ENCODE peak calls at places on chromosomes 6 and 20, in eight cellular contexts. X, U, O, C, M, V, B and F are unnamed samples.

GRCh38 chr6:167669870-167670802 is 156.6 kb upstream of the AFDN start:
- DNase-seq in X (peak), U (no peak), O (no peak), C (no peak), M (no peak), V (no peak), B (no peak), F (no peak)

GRCh38 chr6:3316363-3316762 is 57.6 kb downstream of the PSMG4 start:
- DNase-seq in X (no peak), U (no peak), O (no peak), C (no peak), M (no peak), V (no peak), B (no peak), F (no peak)

GRCh38 chr6:18503588-18504231 is 116.6 kb downstream of the RNF144B start:
- DNase-seq in X (peak), U (peak), O (peak), C (peak), M (peak), V (peak), B (no peak), F (no peak)

GRCh38 chr20:3407426-3408250 is at the start of gene DNAAF9:
- DNase-seq in X (peak), U (no peak), O (peak), C (peak), M (peak), V (peak), B (peak), F (peak)

GRCh38 chr6:73233048-73233447 is 7.8 kb upstream of the KHDC1L start:
- DNase-seq in X (no peak), U (no peak), O (no peak), C (no peak), M (no peak), V (no peak), B (no peak), F (no peak)

GRCh38 chr20:48626938-48627736 is 200.7 kb downstream of the PREX1 start:
- DNase-seq in X (no peak), U (no peak), O (no peak), C (no peak), M (no peak), V (no peak), B (no peak), F (no peak)

GRCh38 chr20:19275630-19276071 is 63.2 kb downstream of the SLC24A3 start:
- DNase-seq in X (no peak), U (no peak), O (peak), C (peak), M (no peak), V (peak), B (no peak), F (no peak)

GRCh38 chr20:8126190-8126589 is 5.9 kb upstream of the PLCB1 start:
- DNase-seq in X (no peak), U (no peak), O (no peak), C (no peak), M (no peak), V (no peak), B (no peak), F (no peak)

GRCh38 chr20:43824699-43825402 is 89.8 kb upstream of the TOX2 start:
- DNase-seq in X (peak), U (no peak), O (no peak), C (no peak), M (peak), V (no peak), B (no peak), F (no peak)

GRCh38 chr6:75094614-75095321 is 111.1 kb downstream of the COL12A1 start:
- DNase-seq in X (no peak), U (no peak), O (no peak), C (no peak), M (peak), V (no peak), B (no peak), F (no peak)

GRCh38 chr6:326896-327537 is 34.7 kb downstream of the DUSP22 start:
- DNase-seq in X (no peak), U (no peak), O (no peak), C (no peak), M (no peak), V (no peak), B (no peak), F (peak)

GRCh38 chr20:2130668-2131067 is 29.0 kb downstream of the STK35 start:
- DNase-seq in X (no peak), U (no peak), O (no peak), C (no peak), M (no peak), V (no peak), B (no peak), F (no peak)

GRCh38 chr6:122696079-122696478 is 83.4 kb upstream of the FABP7 start:
- DNase-seq in X (no peak), U (no peak), O (no peak), C (no peak), M (peak), V (no peak), B (no peak), F (no peak)

GRCh38 chr6:44053106-44053756 is 74.0 kb downstream of the MRPL14 start:
- DNase-seq in X (no peak), U (no peak), O (no peak), C (no peak), M (no peak), V (no peak), B (no peak), F (no peak)

GRCh38 chr20:36407196-36407733 is 101.1 kb downstream of the DLGAP4 start:
- DNase-seq in X (no peak), U (no peak), O (no peak), C (no peak), M (no peak), V (no peak), B (no peak), F (no peak)

GRCh38 chr6:43235841-43236240 is 6.6 kb upstream of the DNPH1 start:
- DNase-seq in X (no peak), U (no peak), O (no peak), C (no peak), M (no peak), V (no peak), B (no peak), F (no peak)

GRCh38 chr20:1388706-1389483 is 4.0 kb downstream of the FKBP1A start:
- DNase-seq in X (no peak), U (no peak), O (no peak), C (no peak), M (no peak), V (no peak), B (no peak), F (no peak)

GRCh38 chr20:47181056-47181862 is 175.2 kb downstream of the ZMYND8 start:
- DNase-seq in X (no peak), U (no peak), O (no peak), C (no peak), M (peak), V (no peak), B (no peak), F (no peak)

DNA sequence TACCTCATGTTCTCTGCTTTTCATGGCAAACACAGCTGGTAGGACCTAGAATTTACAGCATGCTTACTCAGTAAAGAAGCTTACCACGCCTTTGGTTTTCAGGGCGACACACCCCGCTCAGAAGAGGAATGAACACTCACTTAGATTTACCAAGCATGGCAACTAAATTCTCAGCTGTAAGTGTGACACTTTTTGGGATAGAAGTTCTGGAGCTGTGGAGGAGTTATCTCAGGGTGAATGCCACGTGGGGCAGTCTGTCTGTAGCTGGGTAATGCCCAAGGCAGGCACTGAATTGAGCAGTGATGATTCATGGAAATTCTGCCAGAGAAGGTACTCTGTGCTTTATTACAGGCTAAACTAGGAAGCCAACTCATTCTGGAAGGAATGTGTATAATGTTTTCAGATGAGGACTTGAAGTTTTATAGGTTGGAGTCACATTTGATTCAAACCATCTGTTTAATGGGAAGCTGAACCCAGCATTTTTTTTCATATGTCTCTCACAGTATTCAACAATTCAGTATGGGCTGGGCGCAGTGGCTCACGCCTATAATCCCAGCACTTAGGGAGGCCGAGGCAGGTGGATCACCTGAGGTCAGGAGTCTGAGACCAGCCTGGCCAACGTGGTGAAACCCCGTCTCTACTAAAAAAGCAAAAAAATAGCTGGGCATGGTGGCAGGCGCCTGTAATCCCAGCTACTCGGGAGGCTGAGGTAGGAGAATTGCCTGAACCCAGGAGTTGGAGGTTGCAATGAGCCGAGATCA is 3.5 kb upstream of the PRIM2 start:
- DNase-seq in X (no peak), U (peak), O (no peak), C (peak), M (peak), V (peak), B (no peak), F (no peak)
- TF ChIP-seq CTCF in X (peak), U (peak), O (no peak), C (no peak), M (peak), V (no peak), B (no peak), F (no peak)

GRCh38 chr6:118739976-118740771 is 88.8 kb upstream of the CEP85L start:
- DNase-seq in X (no peak), U (no peak), O (no peak), C (no peak), M (peak), V (no peak), B (no peak), F (no peak)

GRCh38 chr6:118736351-118736750 is 85.0 kb upstream of the CEP85L start:
- DNase-seq in X (no peak), U (no peak), O (no peak), C (no peak), M (no peak), V (no peak), B (no peak), F (no peak)

DNA sequence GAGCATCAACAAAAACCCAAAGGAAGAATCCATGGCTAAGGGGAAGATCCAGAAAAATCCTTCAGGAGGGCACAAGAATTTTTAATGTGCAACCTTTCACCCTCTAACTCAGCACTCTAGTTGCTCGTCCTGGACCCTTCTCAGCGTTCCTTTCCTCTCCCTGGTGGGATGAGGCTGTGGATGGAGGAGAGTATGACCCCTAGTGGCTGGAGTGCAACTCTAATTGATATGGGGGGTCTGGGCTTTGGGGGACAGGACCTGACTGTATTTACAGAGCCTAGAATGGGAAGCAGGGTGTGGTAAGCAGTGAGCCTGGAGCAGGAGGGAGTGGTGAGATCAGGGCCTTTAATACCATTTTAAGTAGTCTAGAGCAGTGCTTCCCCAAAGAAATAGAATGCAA is 83.9 kb upstream of the CEP85L start:
- DNase-seq in X (peak), U (no peak), O (no peak), C (no peak), M (no peak), V (no peak), B (no peak), F (no peak)
- TF ChIP-seq CTCF in X (peak), U (peak), O (peak), C (peak), M (peak), V (no peak), B (no peak), F (no peak)

GRCh38 chr20:38272961-38273360 is 12.4 kb upstream of the KIAA1755 start:
- DNase-seq in X (no peak), U (no peak), O (peak), C (no peak), M (peak), V (no peak), B (no peak), F (no peak)

GRCh38 chr20:38269715-38270114 is 9.2 kb upstream of the KIAA1755 start:
- DNase-seq in X (no peak), U (no peak), O (no peak), C (no peak), M (no peak), V (no peak), B (no peak), F (no peak)

GRCh38 chr20:38271609-38272120 is 11.1 kb upstream of the KIAA1755 start:
- DNase-seq in X (no peak), U (no peak), O (no peak), C (no peak), M (no peak), V (no peak), B (no peak), F (no peak)

GRCh38 chr20:38272398-38272797 is 11.9 kb upstream of the KIAA1755 start:
- DNase-seq in X (no peak), U (no peak), O (no peak), C (no peak), M (peak), V (no peak), B (no peak), F (no peak)

GRCh38 chr20:38270869-38271608 is 10.5 kb upstream of the KIAA1755 start:
- DNase-seq in X (no peak), U (no peak), O (peak), C (no peak), M (peak), V (no peak), B (no peak), F (no peak)
- TF ChIP-seq CTCF in X (no peak), U (no peak), O (no peak), C (no peak), M (peak), V (no peak), B (no peak), F (no peak)

DNA sequence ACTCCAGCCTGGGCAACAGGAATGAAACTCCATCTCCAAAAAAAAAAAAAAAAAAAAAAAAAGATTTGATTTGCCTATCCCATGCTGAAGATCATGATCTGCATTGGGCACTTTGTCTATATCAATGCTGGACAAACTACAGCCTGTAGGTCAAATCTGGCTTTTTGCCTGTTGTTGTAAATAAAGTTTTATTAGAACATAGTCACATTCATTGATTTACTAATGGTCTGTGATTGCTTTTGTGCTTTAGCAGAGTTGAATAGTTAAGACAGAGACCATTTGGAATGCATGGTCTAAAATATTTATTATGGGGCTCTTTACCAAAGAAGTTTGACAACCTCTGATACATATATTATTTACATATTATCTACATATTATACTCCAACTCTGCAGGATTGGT is 14.0 kb downstream of the PBOV1 start:
- DNase-seq in X (no peak), U (no peak), O (no peak), C (no peak), M (no peak), V (no peak), B (no peak), F (no peak)
- TF ChIP-seq CTCF in X (no peak), U (no peak), O (no peak), C (no peak), M (no peak), V (no peak), B (no peak), F (no peak)

GRCh38 chr6:111563581-111563980 is 42.1 kb downstream of the TRAF3IP2 start:
- DNase-seq in X (no peak), U (no peak), O (no peak), C (no peak), M (no peak), V (no peak), B (no peak), F (no peak)

GRCh38 chr6:111566222-111566717 is 39.4 kb downstream of the TRAF3IP2 start:
- DNase-seq in X (no peak), U (no peak), O (no peak), C (no peak), M (no peak), V (no peak), B (no peak), F (no peak)

GRCh38 chr6:111566873-111567517 is 38.7 kb downstream of the TRAF3IP2 start:
- DNase-seq in X (no peak), U (no peak), O (peak), C (no peak), M (no peak), V (peak), B (no peak), F (no peak)

GRCh38 chr6:111564482-111564945 is 41.2 kb downstream of the TRAF3IP2 start:
- DNase-seq in X (no peak), U (no peak), O (no peak), C (peak), M (peak), V (peak), B (no peak), F (no peak)

GRCh38 chr6:111565316-111566221 is 40.1 kb downstream of the TRAF3IP2 start:
- DNase-seq in X (no peak), U (no peak), O (no peak), C (no peak), M (no peak), V (peak), B (no peak), F (no peak)
- TF ChIP-seq CTCF in X (no peak), U (no peak), O (no peak), C (peak), M (no peak), V (no peak), B (no peak), F (no peak)

GRCh38 chr6:10722820-10723651 is at the start of gene TMEM14C:
- DNase-seq in X (peak), U (peak), O (peak), C (peak), M (peak), V (peak), B (no peak), F (peak)
- TF ChIP-seq CTCF in X (no peak), U (no peak), O (no peak), C (no peak), M (no peak), V (peak), B (no peak), F (no peak)